ENCODE peak calls at places on chromosomes 16 and 17, in four cellular contexts. One of them, this sample, is unnamed.

GRCh38 chr17:61303334-61304096 is 96.1 kb upstream of the TBX2 start:
- DNase-seq in kidney epithelial cell: no peak
- DNase-seq in foreskin fibroblast: no peak
- DNase-seq in coronary artery: peak; percentile 41
- DNase-seq in this sample: no peak

GRCh38 chr16:87206646-87207451 is 110.3 kb downstream of the C16orf95 start:
- DNase-seq in kidney epithelial cell: no peak
- DNase-seq in foreskin fibroblast: peak; percentile 65
- DNase-seq in coronary artery: no peak
- DNase-seq in this sample: no peak

GRCh38 chr17:77107506-77108433 is 33.0 kb upstream of the SEC14L1 start:
- DNase-seq in kidney epithelial cell: no peak
- DNase-seq in foreskin fibroblast: peak; percentile 76
- DNase-seq in coronary artery: no peak
- DNase-seq in this sample: peak; percentile 79

GRCh38 chr16:64459821-64460220 is 662.0 kb downstream of the CDH11 start:
- DNase-seq in kidney epithelial cell: no peak
- DNase-seq in foreskin fibroblast: no peak
- DNase-seq in coronary artery: no peak
- DNase-seq in this sample: no peak

GRCh38 chr17:56593741-56594527 is 435 bp downstream of the NOG start:
- DNase-seq in kidney epithelial cell: no peak
- DNase-seq in foreskin fibroblast: peak; percentile 61
- DNase-seq in coronary artery: peak; percentile 76
- DNase-seq in this sample: no peak

GRCh38 chr16:75111514-75112280 is 4.9 kb downstream of the LDHD start:
- DNase-seq in kidney epithelial cell: no peak
- DNase-seq in foreskin fibroblast: no peak
- DNase-seq in coronary artery: no peak
- DNase-seq in this sample: no peak

GRCh38 chr17:31533546-31534155 is 142.2 kb downstream of the RAB11FIP4 start:
- DNase-seq in kidney epithelial cell: peak; percentile 43
- DNase-seq in foreskin fibroblast: peak; percentile 82
- DNase-seq in coronary artery: no peak
- DNase-seq in this sample: no peak

GRCh38 chr16:30748634-30749445 is 615 bp downstream of the PHKG2 start:
- DNase-seq in kidney epithelial cell: no peak
- DNase-seq in foreskin fibroblast: peak; percentile 49
- DNase-seq in coronary artery: peak; percentile 75
- DNase-seq in this sample: no peak

GRCh38 chr17:68584904-68585303 is 16.3 kb downstream of the FAM20A start:
- DNase-seq in kidney epithelial cell: no peak
- DNase-seq in foreskin fibroblast: no peak
- DNase-seq in coronary artery: no peak
- DNase-seq in this sample: no peak

GRCh38 chr17:68318103-68318991 is 27.1 kb downstream of the ARSG start:
- DNase-seq in kidney epithelial cell: no peak
- DNase-seq in foreskin fibroblast: peak; percentile 26
- DNase-seq in coronary artery: no peak
- DNase-seq in this sample: no peak

GRCh38 chr17:72407336-72408121 is 286.7 kb downstream of the SOX9 start:
- DNase-seq in kidney epithelial cell: peak; percentile 95
- DNase-seq in foreskin fibroblast: peak; percentile 97
- DNase-seq in coronary artery: no peak
- DNase-seq in this sample: no peak

GRCh38 chr17:59094921-59095530 is 11.7 kb downstream of the TRIM37 start:
- DNase-seq in kidney epithelial cell: no peak
- DNase-seq in foreskin fibroblast: no peak
- DNase-seq in coronary artery: no peak
- DNase-seq in this sample: no peak

GRCh38 chr17:81481011-81481799 is 31.4 kb downstream of the ACTG1 start:
- DNase-seq in kidney epithelial cell: no peak
- DNase-seq in foreskin fibroblast: peak; percentile 59
- DNase-seq in coronary artery: no peak
- DNase-seq in this sample: no peak

GRCh38 chr17:72250206-72250605 is 129.4 kb downstream of the SOX9 start:
- DNase-seq in kidney epithelial cell: no peak
- DNase-seq in foreskin fibroblast: no peak
- DNase-seq in coronary artery: no peak
- DNase-seq in this sample: no peak

GRCh38 chr17:40915199-40915661 is 22.2 kb downstream of the KRT23 start:
- DNase-seq in kidney epithelial cell: peak; percentile 97
- DNase-seq in foreskin fibroblast: peak; percentile 87
- DNase-seq in coronary artery: no peak
- DNase-seq in this sample: no peak

GRCh38 chr17:47785538-47786123 is 36.0 kb downstream of the OSBPL7 start:
- DNase-seq in kidney epithelial cell: no peak
- DNase-seq in foreskin fibroblast: no peak
- DNase-seq in coronary artery: peak; percentile 43
- DNase-seq in this sample: no peak

GRCh38 chr16:56610609-56611111 is 2.3 kb downstream of the MT2A start:
- DNase-seq in kidney epithelial cell: no peak
- DNase-seq in foreskin fibroblast: peak; percentile 64
- DNase-seq in coronary artery: peak; percentile 76
- DNase-seq in this sample: no peak

GRCh38 chr16:56608876-56609462 is 585 bp downstream of the MT2A start:
- DNase-seq in kidney epithelial cell: no peak
- DNase-seq in foreskin fibroblast: peak; percentile 31
- DNase-seq in coronary artery: no peak
- DNase-seq in this sample: no peak

GRCh38 chr16:56608043-56608875 is at the start of gene MT2A:
- DNase-seq in kidney epithelial cell: peak; percentile 87
- DNase-seq in foreskin fibroblast: peak; percentile 99
- DNase-seq in coronary artery: peak; percentile 97
- DNase-seq in this sample: peak; percentile 74

GRCh38 chr16:56610017-56610608 is 1.7 kb downstream of the MT2A start:
- DNase-seq in kidney epithelial cell: no peak
- DNase-seq in foreskin fibroblast: peak; percentile 95
- DNase-seq in coronary artery: peak; percentile 89
- DNase-seq in this sample: no peak

GRCh38 chr16:56609463-56609921 is 1.1 kb downstream of the MT2A start:
- DNase-seq in kidney epithelial cell: no peak
- DNase-seq in foreskin fibroblast: peak; percentile 79
- DNase-seq in coronary artery: no peak
- DNase-seq in this sample: peak; percentile 76
- TF ChIP-seq CTCF in kidney epithelial cell: no peak
- TF ChIP-seq CTCF in foreskin fibroblast: no peak
- TF ChIP-seq CTCF in coronary artery: no peak
- TF ChIP-seq CTCF in this sample: no peak

GRCh38 chr16:89437991-89438390 is 52.4 kb downstream of the ANKRD11 start:
- DNase-seq in kidney epithelial cell: no peak
- DNase-seq in foreskin fibroblast: no peak
- DNase-seq in coronary artery: no peak
- DNase-seq in this sample: no peak

GRCh38 chr16:89436362-89436761 is 54.0 kb downstream of the ANKRD11 start:
- DNase-seq in kidney epithelial cell: no peak
- DNase-seq in foreskin fibroblast: no peak
- DNase-seq in coronary artery: no peak
- DNase-seq in this sample: no peak

GRCh38 chr16:89435051-89435450 is 55.3 kb downstream of the ANKRD11 start:
- DNase-seq in kidney epithelial cell: no peak
- DNase-seq in foreskin fibroblast: no peak
- DNase-seq in coronary artery: no peak
- DNase-seq in this sample: no peak

GRCh38 chr16:89434490-89434889 is 55.9 kb downstream of the ANKRD11 start:
- DNase-seq in kidney epithelial cell: no peak
- DNase-seq in foreskin fibroblast: no peak
- DNase-seq in coronary artery: no peak
- DNase-seq in this sample: no peak

GRCh38 chr16:89437251-89437987 is 52.9 kb downstream of the ANKRD11 start:
- DNase-seq in kidney epithelial cell: no peak
- DNase-seq in foreskin fibroblast: no peak
- DNase-seq in coronary artery: no peak
- DNase-seq in this sample: no peak
- H3K4me3 ChIP-seq in kidney epithelial cell: no peak overlapping the region
- H3K4me3 ChIP-seq in foreskin fibroblast: no peak overlapping the region
- H3K4me3 ChIP-seq in coronary artery: no peak overlapping the region
- H3K4me3 ChIP-seq in this sample: no peak overlapping the region

DNA sequence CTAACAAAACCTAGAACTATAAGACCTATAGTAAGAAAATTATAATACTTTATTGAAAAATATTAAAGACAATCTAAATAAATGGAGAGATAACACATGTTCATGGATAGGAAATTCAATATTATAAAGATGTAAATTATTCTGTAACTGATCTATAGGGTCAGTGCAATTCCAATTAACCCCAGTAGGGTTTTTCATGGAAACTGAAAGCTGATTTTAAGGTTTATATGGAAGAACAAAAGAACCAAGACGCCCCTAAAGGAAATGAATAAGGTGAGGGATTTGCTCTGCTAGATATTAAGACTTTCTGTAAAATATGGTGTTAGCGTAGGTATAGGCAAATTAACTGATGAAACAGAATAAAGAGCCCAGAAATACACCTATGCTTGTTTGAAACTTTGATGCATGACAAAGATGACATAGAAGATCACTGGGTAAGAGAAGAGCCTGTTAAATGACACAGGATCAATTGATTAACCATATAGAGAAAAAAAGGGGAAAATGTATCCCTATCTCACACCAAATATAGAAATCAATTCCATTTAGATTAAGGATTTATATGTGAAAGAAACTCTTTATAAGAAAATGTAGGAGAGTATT is 3.0 kb downstream of the ICAM2 start:
- DNase-seq in kidney epithelial cell: no peak
- DNase-seq in foreskin fibroblast: no peak
- DNase-seq in coronary artery: no peak
- DNase-seq in this sample: no peak
- TF ChIP-seq CTCF in kidney epithelial cell: no peak
- TF ChIP-seq CTCF in foreskin fibroblast: peak; percentile 8
- TF ChIP-seq CTCF in coronary artery: no peak
- TF ChIP-seq CTCF in this sample: peak; percentile 37

DNA sequence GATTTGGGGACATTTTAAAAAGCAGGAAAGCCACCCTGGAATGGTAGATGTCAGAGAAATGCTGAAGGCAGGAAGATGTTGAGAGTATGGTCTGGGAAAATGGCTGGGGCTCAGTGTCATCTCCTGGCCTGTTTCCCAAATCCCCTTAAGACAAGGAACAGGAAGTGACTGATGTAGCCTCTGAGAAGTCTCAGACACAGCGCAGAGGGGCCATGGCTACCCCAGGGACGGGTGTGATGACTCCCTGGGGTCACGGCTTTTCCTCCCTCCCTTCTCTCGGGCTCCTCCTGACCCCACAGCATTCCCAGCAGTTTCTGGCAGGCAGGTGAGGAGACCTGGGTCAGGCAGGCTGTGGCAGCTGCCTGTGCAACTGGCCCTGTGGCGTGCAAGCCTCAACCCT is 45.4 kb downstream of the RAP1GAP2 start:
- DNase-seq in kidney epithelial cell: no peak
- DNase-seq in foreskin fibroblast: no peak
- DNase-seq in coronary artery: no peak
- DNase-seq in this sample: no peak
- H3K4me3 ChIP-seq in kidney epithelial cell: no peak overlapping the region
- H3K4me3 ChIP-seq in foreskin fibroblast: no peak overlapping the region
- H3K4me3 ChIP-seq in coronary artery: no peak overlapping the region
- H3K4me3 ChIP-seq in this sample: no peak overlapping the region

GRCh38 chr16:80129791-80130190 is 411.0 kb upstream of the DYNLRB2 start:
- DNase-seq in kidney epithelial cell: no peak
- DNase-seq in foreskin fibroblast: no peak
- DNase-seq in coronary artery: no peak
- DNase-seq in this sample: no peak

GRCh38 chr16:80123189-80123588 is 417.6 kb upstream of the DYNLRB2 start:
- DNase-seq in kidney epithelial cell: no peak
- DNase-seq in foreskin fibroblast: peak; percentile 38
- DNase-seq in coronary artery: no peak
- DNase-seq in this sample: no peak

GRCh38 chr16:80121522-80121909 is 419.3 kb upstream of the DYNLRB2 start:
- DNase-seq in kidney epithelial cell: no peak
- DNase-seq in foreskin fibroblast: no peak
- DNase-seq in coronary artery: no peak
- DNase-seq in this sample: no peak

GRCh38 chr16:80122155-80122554 is 418.6 kb upstream of the DYNLRB2 start:
- DNase-seq in kidney epithelial cell: no peak
- DNase-seq in foreskin fibroblast: no peak
- DNase-seq in coronary artery: no peak
- DNase-seq in this sample: no peak

GRCh38 chr16:80125677-80126076 is 415.1 kb upstream of the DYNLRB2 start:
- DNase-seq in kidney epithelial cell: no peak
- DNase-seq in foreskin fibroblast: peak; percentile 16
- DNase-seq in coronary artery: no peak
- DNase-seq in this sample: no peak
- TF ChIP-seq CTCF in kidney epithelial cell: no peak
- TF ChIP-seq CTCF in foreskin fibroblast: no peak
- TF ChIP-seq CTCF in coronary artery: no peak
- TF ChIP-seq CTCF in this sample: no peak